ENCODE peak calls at places on chromosomes 3 and 15, in four cellular contexts. X is H1, F is WTC11, K is K562. A is an unnamed sample.

GRCh38 chr3:123064914-123065313 is 1.9 kb upstream of the PDIA5 start:
- DNase-seq in F (no peak), K (no peak), X (no peak), A (no peak)

GRCh38 chr3:100681496-100681895 is 27.8 kb upstream of the TFG start:
- DNase-seq in X (no peak), F (no peak), K (no peak), A (no peak)

GRCh38 chr3:125123906-125124305 is 68.1 kb upstream of the HEG1 start:
- DNase-seq in F (no peak), X (no peak), K (no peak), A (peak)

GRCh38 chr15:101240364-101240763 is 11.5 kb downstream of the CHSY1 start:
- DNase-seq in F (no peak), K (no peak), X (no peak), A (no peak)

GRCh38 chr3:126194713-126195305 is 14.4 kb upstream of the ALDH1L1 start:
- DNase-seq in K (no peak), X (no peak), F (no peak), A (no peak)

GRCh38 chr3:178705925-178706324 is 169.7 kb downstream of the KCNMB2 start:
- DNase-seq in F (no peak), K (no peak), X (no peak), A (no peak)

GRCh38 chr3:161644871-161645636 is 148.4 kb downstream of the OTOL1 start:
- DNase-seq in F (no peak), X (no peak), K (no peak), A (no peak)

GRCh38 chr3:52774066-52774713 is 3.2 kb upstream of the ITIH1 start:
- DNase-seq in K (no peak), F (no peak), X (no peak), A (no peak)

GRCh38 chr3:187062526-187063177 is 76.6 kb downstream of the RPL39L start:
- DNase-seq in F (no peak), K (no peak), X (no peak), A (no peak)

GRCh38 chr3:55912880-55913279 is 425.8 kb upstream of the WNT5A start:
- DNase-seq in K (no peak), F (no peak), X (no peak), A (no peak)

GRCh38 chr3:73805435-73805834 is 180.7 kb upstream of the PDZRN3 start:
- DNase-seq in K (no peak), X (no peak), F (no peak), A (no peak)

GRCh38 chr3:47573190-47574172 is 5.2 kb downstream of the CSPG5 start:
- DNase-seq in F (no peak), X (no peak), K (no peak), A (no peak)

GRCh38 chr3:45499529-45499928 is 95.0 kb upstream of the LIMD1 start:
- DNase-seq in K (no peak), F (no peak), X (no peak), A (peak)

GRCh38 chr3:192079098-192079497 is 618.1 kb downstream of the PYDC2 start:
- DNase-seq in F (no peak), K (no peak), X (no peak), A (no peak)

GRCh38 chr3:141231923-141232861 is 567 bp downstream of the PXYLP1 start:
- DNase-seq in K (peak), F (peak), X (peak), A (peak)

GRCh38 chr15:88623061-88623460 is 1.9 kb downstream of the AEN start:
- DNase-seq in X (no peak), K (no peak), F (no peak), A (no peak)

GRCh38 chr3:135082706-135083105 is 287.6 kb downstream of the EPHB1 start:
- DNase-seq in K (no peak), F (no peak), X (no peak), A (no peak)

DNA sequence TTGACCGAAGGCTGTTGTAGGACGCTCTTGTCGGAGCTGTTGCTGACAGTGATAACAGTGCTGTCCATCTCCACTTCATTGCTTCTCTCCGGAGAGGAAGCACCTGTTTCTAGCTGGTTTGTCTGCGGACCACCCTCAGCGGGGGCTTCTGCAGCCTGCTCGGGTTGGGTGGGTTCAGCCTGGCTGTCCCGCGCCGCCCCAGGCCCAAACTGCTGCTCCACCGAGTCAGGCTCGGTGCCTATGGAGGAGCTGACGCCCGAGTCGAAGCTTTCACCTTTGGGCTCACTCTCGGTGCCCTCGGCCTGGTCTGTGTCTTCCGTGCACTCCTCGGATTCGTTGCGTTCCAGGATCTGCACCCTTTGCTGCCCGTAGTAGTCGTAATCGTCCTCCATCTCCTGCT is 56.9 kb downstream of the TIGIT start:
- DNase-seq in X (no peak), K (no peak), F (no peak), A (no peak)
- TF ChIP-seq TEAD4 in X (no peak), K (no peak), F (no peak), A (no peak)

DNA sequence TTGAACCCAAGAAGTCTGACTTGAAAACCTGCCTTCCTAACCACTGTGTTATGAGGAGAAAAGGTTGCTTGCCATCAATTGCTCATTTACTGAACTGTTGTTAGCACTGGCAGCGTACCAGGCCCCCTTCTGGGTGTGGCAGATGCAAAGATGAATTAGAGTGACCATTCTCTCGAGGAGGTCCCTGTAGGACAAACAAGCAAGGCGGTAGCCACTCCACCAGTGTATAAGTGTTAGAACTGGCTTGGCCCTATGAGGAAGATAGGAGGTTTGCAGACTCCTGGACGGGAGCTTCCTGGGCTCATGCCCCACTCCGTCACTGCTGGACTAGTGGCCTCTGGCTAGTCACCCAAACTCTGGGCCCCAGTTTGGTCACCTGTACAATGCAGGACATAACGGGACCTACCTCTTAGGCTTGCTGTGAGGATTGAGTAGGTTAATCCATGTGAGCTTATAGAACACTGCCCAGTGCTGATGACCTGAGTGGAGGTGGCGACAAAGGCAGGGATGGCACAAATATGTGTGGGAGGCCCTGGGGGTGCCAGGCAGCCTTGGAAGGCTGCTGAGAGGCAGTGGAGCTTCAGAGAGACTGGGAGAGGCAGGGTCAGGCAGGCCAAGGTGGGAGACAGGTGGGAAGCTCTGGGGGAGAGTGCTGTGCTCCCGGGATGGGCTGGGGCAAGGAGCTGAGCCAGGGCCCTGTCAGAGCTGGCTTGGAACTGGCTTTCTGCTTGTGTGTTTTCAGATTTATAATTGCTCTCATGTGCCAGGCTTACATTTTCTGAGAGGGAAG is 145.9 kb downstream of the DNAJB8 start:
- DNase-seq in X (no peak), F (no peak), K (no peak), A (no peak)
- TF ChIP-seq TEAD4 in X (no peak), F (no peak), K (no peak), A (no peak)

DNA sequence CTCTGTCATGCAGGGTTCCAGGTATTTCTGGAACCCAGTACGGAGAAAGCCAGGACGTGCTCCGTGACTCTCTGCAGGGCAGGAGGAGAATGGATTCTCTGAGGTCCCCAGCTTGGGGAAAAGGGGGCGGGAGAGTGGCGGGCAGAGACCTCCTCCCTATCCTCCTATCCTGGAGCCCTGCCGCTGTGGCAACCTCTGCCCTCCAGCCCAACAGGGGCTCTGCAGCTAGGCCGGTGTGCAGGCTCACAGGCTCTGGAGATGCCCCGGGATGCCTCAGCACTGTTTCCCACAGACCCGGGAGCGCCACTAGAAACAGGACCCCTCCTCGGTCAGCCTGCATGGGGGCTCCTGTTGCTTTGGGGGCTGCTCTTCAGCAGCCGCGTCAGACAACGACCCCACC is 43.1 kb downstream of the NUP210 start:
- DNase-seq in F (no peak), X (no peak), K (no peak), A (no peak)
- TF ChIP-seq TEAD4 in F (no peak), X (no peak), K (no peak), A (no peak)

DNA sequence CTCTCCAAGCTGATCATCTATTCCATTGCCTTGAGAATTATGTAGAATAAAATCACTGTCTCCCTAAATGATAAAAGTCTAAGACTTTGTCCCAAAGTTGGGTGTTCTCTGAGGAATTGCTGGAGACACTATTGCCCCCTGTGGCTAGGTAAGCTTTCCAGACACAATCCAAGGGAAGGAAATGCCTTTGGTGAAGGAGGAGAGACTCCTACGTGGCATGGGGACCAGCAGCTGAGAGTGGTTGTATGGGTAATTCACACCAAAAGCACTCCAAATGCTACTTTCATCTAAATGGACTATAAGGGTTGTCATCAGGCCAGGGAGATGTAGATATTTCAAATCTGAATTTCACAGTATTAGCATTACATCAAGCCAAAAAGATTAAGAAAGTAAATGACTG is 400.9 kb upstream of the THBS1 start:
- DNase-seq in X (no peak), F (no peak), K (no peak), A (no peak)
- TF ChIP-seq TEAD4 in X (no peak), F (no peak), K (no peak), A (no peak)

DNA sequence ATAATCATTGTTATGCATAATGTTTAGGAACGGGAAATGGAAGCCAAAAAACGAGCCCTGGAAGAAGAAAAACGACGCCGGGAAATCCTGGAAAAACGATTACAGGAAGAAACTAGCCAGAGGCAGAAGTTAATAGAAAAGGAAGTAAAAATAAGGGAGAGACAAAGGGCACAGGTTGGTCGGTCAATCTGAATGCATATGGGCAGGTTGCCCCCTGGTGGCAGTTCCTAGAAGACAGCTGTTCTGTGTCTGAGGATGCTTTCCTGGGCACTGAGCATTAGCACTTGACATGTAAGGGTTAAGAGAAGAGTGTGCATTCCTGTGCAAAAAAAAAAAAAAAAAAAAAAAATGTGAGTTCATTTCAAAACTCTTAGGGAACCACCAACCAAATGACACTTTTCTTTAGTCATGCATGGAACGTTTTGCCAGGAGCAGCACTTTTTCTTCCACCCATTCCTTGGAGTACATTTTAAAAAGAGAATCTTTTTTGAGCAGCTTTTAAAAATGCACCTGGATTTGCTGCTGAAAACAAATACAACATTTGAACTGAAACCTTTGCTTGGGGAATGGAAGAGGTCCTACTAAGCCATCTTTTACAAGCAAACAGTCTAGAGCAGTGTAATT is 11.1 kb upstream of the ABHD10 start:
- DNase-seq in K (peak), F (peak), X (peak), A (peak)
- TF ChIP-seq TEAD4 in K (no peak), F (no peak), X (no peak), A (no peak)

GRCh38 chr15:74417670-74418069 is 16.1 kb downstream of the SEMA7A start:
- DNase-seq in K (no peak), F (no peak), X (no peak), A (no peak)
- TF ChIP-seq TEAD4 in K (no peak), F (no peak), X (no peak), A (no peak)

DNA sequence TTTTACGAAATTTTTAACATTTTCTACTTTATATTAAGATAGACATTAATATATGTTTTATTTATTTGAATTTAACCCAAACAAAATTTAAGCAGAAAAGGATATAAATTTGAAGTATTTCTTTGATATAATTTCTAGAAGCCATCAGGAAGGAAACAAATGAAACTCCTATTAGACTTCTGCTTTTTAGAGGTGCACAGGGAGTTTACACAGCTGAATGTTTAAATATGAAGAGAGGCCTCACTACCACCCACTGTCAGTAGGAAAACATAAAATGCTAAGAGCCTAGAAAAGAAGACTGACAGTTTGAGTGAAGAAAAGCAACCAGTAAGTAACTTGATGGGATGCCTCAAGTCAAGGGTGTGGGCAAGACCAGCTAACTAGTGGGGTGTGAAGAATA is 19.8 kb downstream of the PLSCR2 start:
- DNase-seq in F (no peak), X (no peak), K (no peak), A (no peak)
- TF ChIP-seq TEAD4 in F (no peak), X (no peak), K (no peak), A (no peak)

DNA sequence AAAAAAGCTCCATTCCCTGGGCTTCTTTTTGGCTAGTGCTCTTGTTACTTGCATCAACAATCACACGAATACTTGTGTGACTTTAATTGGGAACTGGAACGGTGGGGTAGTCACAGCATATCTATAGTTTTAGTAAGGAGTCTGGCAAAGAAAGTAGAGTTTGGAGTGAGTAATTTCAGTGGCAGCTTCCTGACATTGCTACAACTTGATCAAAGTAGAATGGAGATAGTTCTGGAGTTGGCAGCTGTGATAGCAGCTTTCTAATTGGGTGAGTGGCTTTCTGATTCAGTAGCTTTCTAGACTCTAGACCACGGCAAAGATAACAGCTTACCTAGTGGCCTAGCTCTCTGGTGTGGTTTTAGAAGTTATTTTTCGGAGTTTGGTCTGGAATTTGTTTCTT is 475.0 kb downstream of the TUSC7 start:
- DNase-seq in F (no peak), K (no peak), X (no peak), A (no peak)
- TF ChIP-seq TEAD4 in F (no peak), K (no peak), X (no peak), A (no peak)